ENCODE peak calls at places on chromosomes 13 and 19, in six cellular contexts. One of them, this sample, is unnamed. For H3K9me3, the result is how much of the 10 kb centered on the place peaks cover.

GRCh38 chr19:42206871-42207755 is 10.4 kb downstream of the DEDD2 start:
- DNase-seq in sigmoid colon: no peak
- DNase-seq in pancreas: no peak
- DNase-seq in heart right ventricle: no peak
- DNase-seq in Peyer's patch: no peak
- DNase-seq in PC-3: peak
- DNase-seq in this sample: peak

GRCh38 chr19:53553159-53553558 is 15.2 kb downstream of the ZNF331 start:
- DNase-seq in PC-3: no peak
- DNase-seq in pancreas: no peak
- DNase-seq in Peyer's patch: no peak
- DNase-seq in heart right ventricle: no peak
- DNase-seq in sigmoid colon: no peak
- DNase-seq in this sample: no peak

GRCh38 chr13:74305876-74306275 is 171.7 kb upstream of the KLF12 start:
- DNase-seq in pancreas: no peak
- DNase-seq in heart right ventricle: no peak
- DNase-seq in sigmoid colon: no peak
- DNase-seq in PC-3: no peak
- DNase-seq in Peyer's patch: no peak
- DNase-seq in this sample: no peak

GRCh38 chr19:33386361-33386858 is 12.9 kb downstream of the CEBPG start:
- DNase-seq in PC-3: no peak
- DNase-seq in heart right ventricle: no peak
- DNase-seq in sigmoid colon: no peak
- DNase-seq in Peyer's patch: peak
- DNase-seq in pancreas: no peak
- DNase-seq in this sample: no peak

GRCh38 chr13:50230365-50230978 is 215.2 kb downstream of the KCNRG start:
- DNase-seq in PC-3: no peak
- DNase-seq in heart right ventricle: no peak
- DNase-seq in Peyer's patch: no peak
- DNase-seq in pancreas: no peak
- DNase-seq in sigmoid colon: no peak
- DNase-seq in this sample: no peak

GRCh38 chr19:49363265-49364082 is at the start of gene DKKL1:
- DNase-seq in sigmoid colon: peak
- DNase-seq in Peyer's patch: peak
- DNase-seq in heart right ventricle: peak
- DNase-seq in pancreas: peak
- DNase-seq in PC-3: peak
- DNase-seq in this sample: peak

GRCh38 chr19:50695251-50696064 is 24.1 kb downstream of the SHANK1 start:
- DNase-seq in sigmoid colon: no peak
- DNase-seq in PC-3: no peak
- DNase-seq in pancreas: no peak
- DNase-seq in Peyer's patch: no peak
- DNase-seq in heart right ventricle: no peak
- DNase-seq in this sample: peak

GRCh38 chr13:44398606-44399005 is 25.0 kb downstream of the SERP2 start:
- DNase-seq in Peyer's patch: no peak
- DNase-seq in PC-3: no peak
- DNase-seq in heart right ventricle: no peak
- DNase-seq in pancreas: no peak
- DNase-seq in sigmoid colon: peak
- DNase-seq in this sample: no peak

GRCh38 chr13:110055089-110055488 is 251.9 kb downstream of the COL4A1 start:
- DNase-seq in Peyer's patch: no peak
- DNase-seq in sigmoid colon: no peak
- DNase-seq in pancreas: no peak
- DNase-seq in PC-3: no peak
- DNase-seq in heart right ventricle: no peak
- DNase-seq in this sample: no peak

GRCh38 chr13:40221460-40222201 is 444.8 kb downstream of the FOXO1 start:
- DNase-seq in pancreas: no peak
- DNase-seq in Peyer's patch: peak
- DNase-seq in heart right ventricle: no peak
- DNase-seq in PC-3: peak
- DNase-seq in sigmoid colon: no peak
- DNase-seq in this sample: no peak

GRCh38 chr13:34207334-34207733 is 389.4 kb downstream of the RFC3 start:
- DNase-seq in sigmoid colon: no peak
- DNase-seq in pancreas: peak
- DNase-seq in PC-3: peak
- DNase-seq in heart right ventricle: peak
- DNase-seq in Peyer's patch: no peak
- DNase-seq in this sample: peak

GRCh38 chr19:6235031-6235951 is 44.5 kb downstream of the MLLT1 start:
- DNase-seq in pancreas: no peak
- DNase-seq in Peyer's patch: no peak
- DNase-seq in sigmoid colon: no peak
- DNase-seq in PC-3: no peak
- DNase-seq in heart right ventricle: no peak
- DNase-seq in this sample: no peak

GRCh38 chr19:49152218-49152550 is 3.0 kb downstream of the HRC start:
- DNase-seq in Peyer's patch: no peak
- DNase-seq in heart right ventricle: no peak
- DNase-seq in sigmoid colon: no peak
- DNase-seq in pancreas: peak
- DNase-seq in PC-3: no peak
- DNase-seq in this sample: no peak

GRCh38 chr19:45767881-45768643 is 990 bp downstream of the SIX5 start:
- DNase-seq in pancreas: peak
- DNase-seq in Peyer's patch: peak
- DNase-seq in PC-3: peak
- DNase-seq in sigmoid colon: peak
- DNase-seq in heart right ventricle: peak
- DNase-seq in this sample: peak
- H3K4me3 ChIP-seq in pancreas: peak
- H3K4me3 ChIP-seq in Peyer's patch: peak
- H3K4me3 ChIP-seq in PC-3: peak
- H3K4me3 ChIP-seq in sigmoid colon: peak
- H3K4me3 ChIP-seq in heart right ventricle: peak
- H3K4me3 ChIP-seq in this sample: peak

DNA sequence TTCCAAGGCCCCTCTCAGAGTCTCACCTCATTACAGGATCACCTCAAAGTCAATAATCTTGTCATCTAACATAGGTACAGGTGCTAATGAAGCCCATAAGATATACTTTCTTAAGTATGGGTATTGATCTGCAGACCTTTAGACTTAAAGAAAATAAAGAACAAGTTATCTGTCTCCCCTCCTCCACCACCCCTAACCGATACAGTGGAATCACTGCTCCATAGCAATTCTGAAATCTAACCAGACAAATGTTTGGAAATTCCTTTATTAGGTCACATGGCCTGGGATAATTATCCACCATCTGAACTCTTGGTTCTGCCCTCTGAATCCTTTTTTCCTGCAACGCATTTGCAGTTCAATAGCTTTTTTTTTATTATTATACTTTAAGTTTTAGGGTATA is 4.5 kb upstream of the ZNF470 start:
- DNase-seq in PC-3: no peak
- DNase-seq in Peyer's patch: no peak
- DNase-seq in sigmoid colon: no peak
- DNase-seq in heart right ventricle: no peak
- DNase-seq in pancreas: no peak
- DNase-seq in this sample: no peak
- H3K9me3 ChIP-seq in PC-3: half or more
- H3K9me3 ChIP-seq in Peyer's patch: under half
- H3K9me3 ChIP-seq in sigmoid colon: under half
- H3K9me3 ChIP-seq in heart right ventricle: half or more
- H3K9me3 ChIP-seq in pancreas: under half
- H3K9me3 ChIP-seq in this sample: under half

GRCh38 chr13:66950666-66951065 is 279.5 kb downstream of the PCDH9 start:
- DNase-seq in heart right ventricle: no peak
- DNase-seq in PC-3: no peak
- DNase-seq in sigmoid colon: no peak
- DNase-seq in Peyer's patch: no peak
- DNase-seq in pancreas: no peak
- DNase-seq in this sample: no peak
- H3K4me3 ChIP-seq in heart right ventricle: no peak
- H3K4me3 ChIP-seq in PC-3: no peak
- H3K4me3 ChIP-seq in sigmoid colon: no peak
- H3K4me3 ChIP-seq in Peyer's patch: no peak
- H3K4me3 ChIP-seq in pancreas: no peak
- H3K4me3 ChIP-seq in this sample: no peak

GRCh38 chr19:27909861-27910260 is 1303.1 kb downstream of the UQCRFS1 start:
- DNase-seq in Peyer's patch: no peak
- DNase-seq in PC-3: no peak
- DNase-seq in sigmoid colon: no peak
- DNase-seq in heart right ventricle: no peak
- DNase-seq in pancreas: no peak
- DNase-seq in this sample: no peak

GRCh38 chr19:27906081-27906480 is 1306.9 kb downstream of the UQCRFS1 start:
- DNase-seq in sigmoid colon: no peak
- DNase-seq in Peyer's patch: no peak
- DNase-seq in PC-3: no peak
- DNase-seq in heart right ventricle: no peak
- DNase-seq in pancreas: no peak
- DNase-seq in this sample: no peak

GRCh38 chr19:27909185-27909840 is 1303.6 kb downstream of the UQCRFS1 start:
- DNase-seq in sigmoid colon: no peak
- DNase-seq in heart right ventricle: no peak
- DNase-seq in PC-3: no peak
- DNase-seq in Peyer's patch: no peak
- DNase-seq in pancreas: no peak
- DNase-seq in this sample: no peak

DNA sequence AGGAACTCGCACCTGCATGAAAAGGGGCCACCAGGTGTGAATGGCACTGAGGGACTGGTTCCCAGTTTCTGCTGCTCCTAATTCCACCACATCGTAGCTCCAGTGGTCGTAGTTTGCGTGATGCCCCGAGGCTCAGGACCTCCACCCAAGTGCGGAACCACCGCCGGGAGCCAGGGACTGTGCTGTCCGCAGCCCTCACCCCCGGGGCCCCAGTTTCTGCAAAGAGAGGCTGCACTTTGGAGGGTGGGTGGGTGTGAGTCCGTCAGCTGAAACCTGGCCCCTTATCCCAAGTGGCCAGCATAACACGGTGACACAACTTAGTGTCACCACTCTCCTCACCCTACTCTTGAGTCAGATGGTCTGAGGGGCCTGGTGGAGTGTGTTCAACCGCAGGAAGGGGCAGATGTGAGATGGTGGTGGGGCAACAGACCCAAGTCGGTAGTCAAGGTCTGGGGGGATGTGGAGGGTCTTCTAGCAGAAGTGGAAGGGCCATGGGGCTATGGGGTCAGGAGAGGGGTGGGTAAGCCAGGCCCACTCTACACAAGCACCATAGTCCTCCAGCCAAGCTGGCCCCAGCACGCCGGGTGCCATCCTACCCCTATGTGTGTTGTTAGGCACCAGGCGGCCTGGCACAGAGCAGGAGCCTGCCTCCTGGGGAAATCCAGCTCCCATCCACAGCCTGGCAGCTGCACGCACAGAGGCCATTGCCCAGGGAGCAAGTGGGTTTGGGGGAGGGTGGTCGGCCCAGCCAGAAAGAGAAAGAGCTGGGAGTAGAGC is 1301.6 kb downstream of the UQCRFS1 start:
- DNase-seq in sigmoid colon: no peak
- DNase-seq in Peyer's patch: no peak
- DNase-seq in heart right ventricle: no peak
- DNase-seq in pancreas: no peak
- DNase-seq in PC-3: no peak
- DNase-seq in this sample: no peak
- H3K9me3 ChIP-seq in sigmoid colon: under half
- H3K9me3 ChIP-seq in Peyer's patch: under half
- H3K9me3 ChIP-seq in heart right ventricle: under half
- H3K9me3 ChIP-seq in pancreas: under half
- H3K9me3 ChIP-seq in PC-3: under half
- H3K9me3 ChIP-seq in this sample: under half

GRCh38 chr13:111211789-111212516 is 96.8 kb downstream of the ARHGEF7 start:
- DNase-seq in Peyer's patch: no peak
- DNase-seq in pancreas: no peak
- DNase-seq in PC-3: no peak
- DNase-seq in heart right ventricle: no peak
- DNase-seq in sigmoid colon: no peak
- DNase-seq in this sample: no peak
- H3K4me3 ChIP-seq in Peyer's patch: no peak
- H3K4me3 ChIP-seq in pancreas: no peak
- H3K4me3 ChIP-seq in PC-3: no peak
- H3K4me3 ChIP-seq in heart right ventricle: no peak
- H3K4me3 ChIP-seq in sigmoid colon: no peak
- H3K4me3 ChIP-seq in this sample: no peak

DNA sequence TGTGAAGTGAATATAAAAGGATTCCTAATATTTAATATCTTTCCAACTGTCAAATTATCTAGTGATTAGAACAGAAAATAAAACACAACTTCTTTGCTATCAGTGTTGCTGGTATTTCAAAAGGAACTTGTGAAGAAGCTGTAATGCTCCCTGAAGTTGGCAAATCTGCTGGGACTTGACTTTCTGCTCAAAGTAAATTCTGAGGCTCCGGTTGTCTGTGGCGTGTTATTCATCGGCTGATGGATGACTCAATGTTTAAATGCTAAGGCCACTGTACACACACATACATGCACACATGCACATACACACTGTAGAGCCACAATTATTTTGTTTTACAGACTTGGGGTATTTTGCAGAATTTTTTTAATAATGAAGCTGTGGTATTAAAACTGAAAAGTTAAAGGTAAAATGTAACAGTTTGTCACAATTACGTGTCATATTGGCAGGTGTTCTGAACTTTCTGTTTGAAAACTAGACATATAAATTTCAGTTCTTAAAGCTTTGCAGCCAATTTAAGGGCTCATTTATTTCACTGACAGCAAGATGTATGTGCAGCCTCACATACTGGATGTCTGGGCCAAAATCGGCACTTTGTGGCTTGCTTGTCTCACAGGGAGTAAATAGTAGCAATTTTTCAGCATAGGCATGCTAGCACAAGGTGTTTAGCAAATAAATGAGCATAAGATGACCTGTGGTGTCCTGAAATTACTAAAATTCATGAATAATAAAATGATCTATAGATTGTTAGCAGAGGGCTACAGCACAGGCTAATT is 1691.7 kb upstream of the PCDH20 start:
- DNase-seq in PC-3: peak
- DNase-seq in Peyer's patch: no peak
- DNase-seq in pancreas: no peak
- DNase-seq in sigmoid colon: no peak
- DNase-seq in heart right ventricle: no peak
- DNase-seq in this sample: no peak
- H3K9me3 ChIP-seq in PC-3: under half
- H3K9me3 ChIP-seq in Peyer's patch: under half
- H3K9me3 ChIP-seq in pancreas: under half
- H3K9me3 ChIP-seq in sigmoid colon: under half
- H3K9me3 ChIP-seq in heart right ventricle: under half
- H3K9me3 ChIP-seq in this sample: under half

GRCh38 chr19:13018037-13018914 is 23.0 kb downstream of the NFIX start:
- DNase-seq in pancreas: no peak
- DNase-seq in Peyer's patch: no peak
- DNase-seq in heart right ventricle: peak
- DNase-seq in sigmoid colon: peak
- DNase-seq in PC-3: peak
- DNase-seq in this sample: peak
- H3K4me3 ChIP-seq in pancreas: no peak
- H3K4me3 ChIP-seq in Peyer's patch: no peak
- H3K4me3 ChIP-seq in heart right ventricle: no peak
- H3K4me3 ChIP-seq in sigmoid colon: peak
- H3K4me3 ChIP-seq in PC-3: peak
- H3K4me3 ChIP-seq in this sample: peak